ENCODE peak calls at places on chromosomes 2 and 18, in six cellular contexts. I is epithelial cell of prostate, T is uterus, G is heart left ventricle, Q is neural progenitor cell, C is H1. Y is an unnamed sample.
A peak's percentile ranks its signal among the peaks of the same experiment; 100 is the strongest.

GRCh38 chr2:190053426-190053825 is 9.1 kb downstream of the MSTN start:
- DNase-seq in I (no peak), T (no peak), G (no peak), Q (no peak), C (no peak), Y (no peak)

GRCh38 chr2:108270768-108271506 is 17.8 kb upstream of the SULT1C2 start:
- DNase-seq in I (no peak), T (no peak), G (no peak), Q (no peak), C (no peak), Y (no peak)

GRCh38 chr2:12173271-12173942 is 427.0 kb downstream of the LPIN1 start:
- DNase-seq in I (no peak), T (no peak), G (no peak), Q (no peak), C (no peak), Y (no peak)

GRCh38 chr18:22503803-22504202 is 86.1 kb upstream of the CTAGE1 start:
- DNase-seq in I (no peak), T (peak; percentile 33), G (peak; percentile 66), Q (no peak), C (no peak), Y (no peak)

GRCh38 chr2:217160103-217160502 is 300.2 kb upstream of the TNP1 start:
- DNase-seq in I (peak; percentile 66), T (no peak), G (no peak), Q (no peak), C (no peak), Y (no peak)

GRCh38 chr2:81523344-81523743 is 1218.8 kb upstream of the LRRTM1 start:
- DNase-seq in I (no peak), T (no peak), G (no peak), Q (no peak), C (no peak), Y (no peak)

GRCh38 chr2:1781291-1782080 is 37.2 kb upstream of the PXDN start:
- DNase-seq in I (no peak), T (no peak), G (no peak), Q (no peak), C (no peak), Y (no peak)

GRCh38 chr2:78602862-78603261 is 422.6 kb upstream of the REG3G start:
- DNase-seq in I (no peak), T (no peak), G (no peak), Q (no peak), C (no peak), Y (no peak)

GRCh38 chr2:33354981-33355380 is 121.5 kb upstream of the RASGRP3 start:
- DNase-seq in I (no peak), T (no peak), G (no peak), Q (no peak), C (no peak), Y (no peak)

GRCh38 chr2:190540048-190540447 is 5.5 kb upstream of the NEMP2 start:
- DNase-seq in I (no peak), T (no peak), G (no peak), Q (no peak), C (no peak), Y (no peak)

GRCh38 chr2:42234056-42234455 is 64.9 kb downstream of the EML4 start:
- DNase-seq in I (no peak), T (no peak), G (no peak), Q (no peak), C (no peak), Y (no peak)

GRCh38 chr2:88187038-88187676 is 17.0 kb downstream of the THNSL2 start:
- DNase-seq in I (no peak), T (no peak), G (peak; percentile 58), Q (peak; percentile 91), C (peak; percentile 73), Y (no peak)

GRCh38 chr2:188158337-188159100 is 133.2 kb upstream of the GULP1 start:
- DNase-seq in I (peak; percentile 26), T (no peak), G (no peak), Q (no peak), C (no peak), Y (no peak)

GRCh38 chr2:133566967-133567645 is 1.2 kb downstream of the NCKAP5 start:
- DNase-seq in I (no peak), T (peak; percentile 19), G (peak; percentile 82), Q (peak; percentile 44), C (no peak), Y (peak; percentile 29)

GRCh38 chr2:237749961-237750360 is 48.6 kb upstream of the RBM44 start:
- DNase-seq in I (no peak), T (no peak), G (no peak), Q (no peak), C (no peak), Y (no peak)

GRCh38 chr2:60094450-60094929 is 459.0 kb downstream of the BCL11A start:
- DNase-seq in I (no peak), T (no peak), G (no peak), Q (no peak), C (no peak), Y (no peak)

GRCh38 chr2:174662859-174663258 is 65.3 kb upstream of the WIPF1 start:
- DNase-seq in I (no peak), T (no peak), G (no peak), Q (no peak), C (no peak), Y (no peak)

GRCh38 chr2:173238385-173238784 is 116.3 kb upstream of the CDCA7 start:
- DNase-seq in I (no peak), T (no peak), G (no peak), Q (no peak), C (no peak), Y (no peak)

GRCh38 chr2:186274936-186275575 is 211.0 kb upstream of the ZC3H15 start:
- DNase-seq in I (peak; percentile 16), T (no peak), G (no peak), Q (no peak), C (no peak), Y (no peak)

GRCh38 chr18:26286008-26286407 is 59.8 kb downstream of the TAF4B start:
- DNase-seq in I (no peak), T (no peak), G (no peak), Q (no peak), C (no peak), Y (no peak)

GRCh38 chr18:45019469-45019868 is 338.8 kb downstream of the SETBP1 start:
- DNase-seq in I (peak; percentile 29), T (no peak), G (no peak), Q (no peak), C (no peak), Y (no peak)

GRCh38 chr2:180505203-180505602 is 475.2 kb upstream of the UBE2E3 start:
- DNase-seq in I (no peak), T (no peak), G (no peak), Q (no peak), C (no peak), Y (no peak)

GRCh38 chr2:111709321-111709720 is 174.7 kb downstream of the ANAPC1 start:
- DNase-seq in I (no peak), T (no peak), G (no peak), Q (no peak), C (no peak), Y (no peak)

GRCh38 chr2:111706481-111707001 is 177.5 kb downstream of the ANAPC1 start:
- DNase-seq in I (no peak), T (no peak), G (no peak), Q (no peak), C (no peak), Y (no peak)

GRCh38 chr2:111710085-111710484 is 173.9 kb downstream of the ANAPC1 start:
- DNase-seq in I (no peak), T (no peak), G (no peak), Q (no peak), C (no peak), Y (no peak)

GRCh38 chr2:111707700-111708099 is 176.3 kb downstream of the ANAPC1 start:
- DNase-seq in I (no peak), T (no peak), G (no peak), Q (no peak), C (no peak), Y (no peak)

DNA sequence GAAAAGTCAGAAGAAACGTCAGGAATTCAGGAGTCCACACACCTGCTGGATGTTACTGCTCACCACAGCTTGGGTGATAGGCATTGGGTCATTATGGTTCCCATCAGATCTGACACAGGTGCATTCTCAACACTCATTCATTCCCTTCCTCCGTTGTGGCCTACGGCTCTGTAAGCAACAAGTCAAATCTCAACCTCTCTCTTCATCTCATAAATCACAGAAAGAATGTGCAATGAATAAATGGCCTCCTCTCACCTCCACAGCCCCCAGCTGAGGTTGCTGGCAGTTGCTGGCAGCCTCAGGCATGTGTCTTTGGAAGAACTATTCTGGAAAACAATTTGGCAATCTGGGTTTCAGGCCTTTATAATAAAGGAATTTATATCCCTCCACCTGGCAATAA is 175.5 kb downstream of the ANAPC1 start:
- DNase-seq in I (no peak), T (no peak), G (no peak), Q (no peak), C (no peak), Y (no peak)
- H3K27ac ChIP-seq in I (no peak overlapping the region), T (no peak overlapping the region), G (no peak overlapping the region), Q (no peak overlapping the region), C (no peak overlapping the region), Y (no peak overlapping the region)

GRCh38 chr2:197140045-197140444 is 170.5 kb downstream of the ANKRD44 start:
- DNase-seq in I (no peak), T (no peak), G (no peak), Q (no peak), C (no peak), Y (no peak)

GRCh38 chr2:197136452-197136851 is 174.1 kb downstream of the ANKRD44 start:
- DNase-seq in I (no peak), T (no peak), G (no peak), Q (no peak), C (no peak), Y (no peak)

GRCh38 chr2:197137234-197137633 is 173.3 kb downstream of the ANKRD44 start:
- DNase-seq in I (no peak), T (no peak), G (no peak), Q (no peak), C (no peak), Y (no peak)

GRCh38 chr2:197138513-197138912 is 172.1 kb downstream of the ANKRD44 start:
- DNase-seq in I (no peak), T (no peak), G (no peak), Q (no peak), C (no peak), Y (no peak)

DNA sequence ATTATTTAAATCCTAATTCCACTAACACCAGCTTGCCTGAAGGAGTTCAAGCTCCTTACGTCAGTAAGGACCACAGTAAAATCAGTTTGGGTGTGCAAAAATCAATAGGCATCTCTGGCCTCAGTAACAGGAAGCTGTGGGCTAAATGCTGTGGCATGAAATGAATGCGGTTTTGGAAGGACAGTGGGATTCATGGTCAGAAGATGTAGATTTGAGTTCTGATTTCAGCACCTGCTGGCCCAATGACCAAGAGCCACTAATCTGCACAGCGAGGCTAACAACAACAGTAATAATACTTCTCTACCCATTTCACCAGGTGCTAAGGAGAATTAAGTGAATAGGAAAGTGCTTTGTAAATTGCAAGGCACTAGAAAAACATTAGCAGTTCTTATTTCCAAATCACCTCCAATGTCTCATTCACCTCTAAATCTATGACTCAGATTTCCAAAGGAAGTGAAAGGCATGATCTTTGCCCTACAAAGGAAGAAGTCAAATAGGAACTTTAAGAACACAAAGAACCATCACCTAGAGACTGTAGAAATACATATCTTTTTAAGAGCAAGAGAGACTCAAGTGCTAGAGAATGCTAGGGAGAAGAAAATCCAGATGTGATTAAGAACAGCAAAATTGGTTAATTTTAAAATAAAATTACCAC is 172.6 kb downstream of the ANKRD44 start:
- DNase-seq in I (no peak), T (no peak), G (no peak), Q (no peak), C (no peak), Y (no peak)
- H3K27ac ChIP-seq in I (no peak overlapping the region), T (no peak overlapping the region), G (no peak overlapping the region), Q (no peak overlapping the region), C (no peak overlapping the region), Y (no peak overlapping the region)

GRCh38 chr2:226048625-226049024 is 649.1 kb downstream of the NYAP2 start:
- DNase-seq in I (no peak), T (no peak), G (no peak), Q (peak; percentile 32), C (no peak), Y (no peak)
- H3K27ac ChIP-seq in I (no peak overlapping the region), T (no peak overlapping the region), G (no peak overlapping the region), Q (no peak overlapping the region), C (no peak overlapping the region), Y (no peak overlapping the region)

GRCh38 chr2:65863713-65864112 is 431.3 kb upstream of the SPRED2 start:
- DNase-seq in I (no peak), T (no peak), G (no peak), Q (no peak), C (no peak), Y (no peak)
- H3K27ac ChIP-seq in I (no peak overlapping the region), T (no peak overlapping the region), G (no peak overlapping the region), Q (no peak overlapping the region), C (no peak overlapping the region), Y (no peak overlapping the region)